ENCODE peak calls at places on chromosomes 2 and 18, in eight cellular contexts. H, C, U, Y, I, G, W and K are unnamed samples.

GRCh38 chr2:181241366-181241765 is 215.8 kb upstream of the ITGA4 start:
- DNase-seq in I (no peak), C (no peak), G (no peak), W (no peak), Y (no peak), H (no peak), U (no peak), K (no peak)

GRCh38 chr2:42878581-42878980 is 86.2 kb upstream of the HAAO start:
- DNase-seq in H (no peak), Y (peak), G (no peak), I (peak), W (no peak), U (no peak), C (no peak), K (peak)

GRCh38 chr2:177155631-177156030 is 57.0 kb upstream of the HNRNPA3 start:
- DNase-seq in H (no peak), G (no peak), C (no peak), U (no peak), W (no peak), I (no peak), Y (no peak), K (no peak)

GRCh38 chr2:106232633-106233032 is 38.5 kb upstream of the UXS1 start:
- DNase-seq in G (no peak), H (no peak), W (no peak), I (no peak), U (no peak), C (no peak), Y (no peak), K (no peak)

GRCh38 chr2:135485441-135485840 is 45.6 kb downstream of the ZRANB3 start:
- DNase-seq in G (no peak), W (no peak), U (no peak), Y (no peak), C (no peak), I (no peak), H (no peak), K (no peak)

GRCh38 chr2:50143822-50144575 is 887.9 kb downstream of the NRXN1 start:
- DNase-seq in W (peak), U (peak), C (peak), H (peak), I (peak), G (peak), Y (peak), K (no peak)

GRCh38 chr2:170525566-170525900 is 189.6 kb upstream of the SP5 start:
- DNase-seq in W (no peak), Y (peak), I (no peak), G (peak), H (peak), C (peak), U (peak), K (peak)

GRCh38 chr2:37589298-37589697 is 82.1 kb downstream of the CDC42EP3 start:
- DNase-seq in C (no peak), H (no peak), Y (peak), W (no peak), I (peak), G (no peak), U (no peak), K (no peak)

GRCh38 chr18:27004056-27004829 is 138.7 kb upstream of the AQP4 start:
- DNase-seq in Y (no peak), G (no peak), W (peak), C (no peak), U (no peak), H (peak), I (no peak), K (no peak)

GRCh38 chr2:43323810-43324588 is 97.6 kb upstream of the ZFP36L2 start:
- DNase-seq in I (no peak), C (no peak), G (no peak), U (peak), Y (no peak), W (no peak), H (no peak), K (no peak)

GRCh38 chr2:41916177-41916576 is 131.6 kb upstream of the PKDCC start:
- DNase-seq in G (no peak), U (no peak), I (no peak), Y (no peak), C (no peak), W (no peak), H (no peak), K (no peak)

GRCh38 chr2:197273485-197273884 is 37.1 kb downstream of the ANKRD44 start:
- DNase-seq in I (no peak), G (no peak), U (no peak), Y (no peak), H (no peak), W (no peak), C (no peak), K (no peak)

GRCh38 chr2:60461421-60462108 is 91.9 kb downstream of the BCL11A start:
- DNase-seq in H (no peak), G (no peak), W (no peak), C (no peak), Y (no peak), I (no peak), U (no peak), K (no peak)

GRCh38 chr2:190404487-190404886 is 3.7 kb upstream of the MFSD6 start:
- DNase-seq in U (no peak), C (peak), H (peak), W (no peak), Y (peak), I (no peak), G (peak), K (no peak)

GRCh38 chr2:28754321-28754720 is 2.7 kb downstream of the PPP1CB start:
- DNase-seq in G (no peak), Y (peak), W (peak), C (no peak), I (no peak), H (peak), U (no peak), K (no peak)

GRCh38 chr2:124165698-124166097 is 140.6 kb downstream of the CNTNAP5 start:
- DNase-seq in C (no peak), U (no peak), H (no peak), Y (no peak), I (no peak), G (no peak), W (peak), K (no peak)

GRCh38 chr2:9380702-9381628 is 42.4 kb downstream of the ITGB1BP1 start:
- DNase-seq in I (no peak), W (no peak), C (peak), G (peak), U (peak), H (peak), Y (peak), K (no peak)

GRCh38 chr2:239009001-239009961 is 161.4 kb downstream of the TWIST2 start:
- DNase-seq in Y (no peak), C (no peak), I (no peak), H (no peak), W (no peak), G (peak), U (no peak), K (no peak)

GRCh38 chr2:26564121-26564520 is 77.0 kb downstream of the CIB4 start:
- DNase-seq in H (no peak), W (no peak), I (no peak), G (peak), U (no peak), Y (no peak), C (no peak), K (no peak)

GRCh38 chr2:141641462-141641861 is 489.4 kb downstream of the LRP1B start:
- DNase-seq in I (no peak), Y (peak), H (peak), W (no peak), G (no peak), U (no peak), C (peak), K (no peak)

GRCh38 chr2:126784045-126784444 is 114.6 kb upstream of the TEX51 start:
- DNase-seq in H (no peak), W (no peak), I (no peak), U (no peak), G (no peak), C (no peak), Y (no peak), K (no peak)

GRCh38 chr18:32470136-32470712 is 458 bp downstream of the GAREM1 start:
- DNase-seq in G (peak), I (peak), C (no peak), W (peak), U (no peak), H (peak), Y (no peak), K (no peak)

GRCh38 chr18:33987206-33987605 is 237.5 kb downstream of the NOL4 start:
- DNase-seq in H (no peak), Y (no peak), I (no peak), U (no peak), C (no peak), W (peak), G (no peak), K (no peak)

GRCh38 chr2:157056200-157056676 is 201.3 kb upstream of the GALNT5 start:
- DNase-seq in G (no peak), H (peak), I (no peak), W (no peak), U (peak), C (no peak), Y (peak), K (no peak)

GRCh38 chr2:109482371-109482841 is 131.4 kb downstream of the SEPTIN10 start:
- DNase-seq in C (no peak), W (no peak), I (no peak), H (peak), Y (no peak), U (no peak), G (no peak), K (no peak)

GRCh38 chr2:105381119-105381668 is 17.7 kb downstream of the FHL2 start:
- DNase-seq in Y (no peak), U (no peak), C (no peak), W (no peak), G (no peak), H (no peak), I (no peak), K (no peak)

GRCh38 chr2:29113891-29114321 is 1.3 kb upstream of the CLIP4 start:
- DNase-seq in C (peak), W (no peak), Y (peak), U (peak), I (peak), H (peak), G (no peak), K (no peak)

GRCh38 chr2:190860985-190861721 is 19.5 kb upstream of the GLS start:
- DNase-seq in G (peak), H (peak), W (peak), U (no peak), Y (peak), I (no peak), C (no peak), K (no peak)

GRCh38 chr2:47069628-47070154 is 85.4 kb downstream of the STPG4 start:
- DNase-seq in G (peak), Y (peak), H (peak), I (no peak), W (peak), C (peak), U (no peak), K (no peak)

GRCh38 chr2:69291004-69291650 is 95.9 kb downstream of the GFPT1 start:
- DNase-seq in G (no peak), W (no peak), C (no peak), Y (no peak), I (no peak), U (peak), H (peak), K (no peak)

GRCh38 chr2:196163285-196163684 is 8.1 kb downstream of the STK17B start:
- DNase-seq in H (no peak), U (no peak), G (no peak), C (no peak), Y (no peak), I (no peak), W (no peak), K (no peak)
- TF ChIP-seq CTCF in H (no peak), U (no peak), G (peak), C (no peak), Y (no peak), I (no peak), W (no peak), K (no peak)

DNA sequence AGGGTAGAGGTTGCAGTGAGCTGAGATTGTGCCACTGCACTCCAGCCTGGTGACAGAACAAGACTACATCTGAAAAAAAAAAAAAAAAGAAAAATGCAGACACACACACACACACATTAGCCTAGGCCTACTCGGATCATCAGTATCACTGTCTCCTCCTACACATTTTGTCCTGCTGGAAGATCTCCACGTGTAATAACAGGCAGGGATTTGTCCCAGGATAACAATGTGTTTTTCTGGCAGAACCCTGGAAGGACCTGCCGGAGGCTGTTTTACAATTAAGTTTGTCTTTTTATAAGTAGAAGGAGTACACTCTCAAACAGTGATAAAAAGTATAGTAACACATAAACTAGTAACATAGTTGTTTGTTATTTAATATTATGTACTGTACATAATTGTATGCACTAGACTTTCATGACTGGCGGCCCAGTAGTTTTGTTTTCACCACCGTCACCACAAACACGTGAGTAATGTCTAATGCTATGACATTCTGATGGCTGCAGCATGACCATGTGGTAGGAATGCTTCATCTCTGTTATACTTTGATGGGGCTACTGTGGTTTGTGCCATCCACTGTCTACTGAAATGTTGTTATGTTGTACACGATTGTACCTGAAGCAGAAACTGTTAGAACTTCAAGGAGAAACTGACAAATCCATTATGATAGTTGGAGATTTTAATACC is 130.6 kb downstream of the ATP9B start:
- DNase-seq in I (no peak), Y (peak), W (no peak), C (peak), G (no peak), U (no peak), H (peak), K (no peak)
- TF ChIP-seq CTCF in I (no peak), Y (peak), W (no peak), C (peak), G (no peak), U (no peak), H (no peak), K (no peak)

GRCh38 chr2:111705711-111706323 is 178.2 kb downstream of the ANAPC1 start:
- DNase-seq in G (peak), W (peak), Y (peak), U (no peak), C (peak), H (peak), I (peak), K (no peak)

GRCh38 chr2:111707700-111708099 is 176.3 kb downstream of the ANAPC1 start:
- DNase-seq in U (no peak), G (peak), Y (no peak), I (no peak), C (no peak), W (no peak), H (no peak), K (no peak)

GRCh38 chr2:111705206-111705605 is 178.8 kb downstream of the ANAPC1 start:
- DNase-seq in C (no peak), I (no peak), U (no peak), Y (no peak), W (peak), G (peak), H (no peak), K (no peak)

GRCh38 chr2:111708478-111708877 is 175.5 kb downstream of the ANAPC1 start:
- DNase-seq in Y (no peak), G (no peak), U (no peak), C (no peak), H (no peak), I (no peak), W (no peak), K (no peak)

DNA sequence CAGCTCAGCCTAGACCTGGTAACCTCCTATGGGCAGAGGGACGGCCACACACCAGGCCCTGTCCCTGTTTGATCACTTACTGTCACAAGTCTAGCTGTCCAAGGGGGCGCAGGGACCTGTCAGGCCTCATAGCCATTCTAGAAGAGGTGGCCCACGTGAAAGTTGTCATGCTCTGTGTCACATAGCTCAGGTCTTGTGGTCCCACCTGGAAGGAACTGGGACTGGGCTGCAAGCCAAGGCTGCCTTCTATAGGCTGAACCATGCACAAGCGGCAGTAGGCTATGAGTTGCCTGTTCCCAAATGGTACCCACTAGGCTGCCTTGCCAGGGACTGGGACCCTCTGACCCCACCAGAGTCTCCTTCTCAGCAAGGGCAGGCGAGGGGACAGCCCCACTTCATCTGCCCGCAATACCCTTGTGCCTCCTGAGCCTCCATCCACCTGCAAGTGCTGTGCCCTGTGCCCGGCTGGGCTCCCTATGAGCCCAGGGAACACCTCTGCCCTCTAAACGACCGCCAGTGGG is 177.5 kb downstream of the ANAPC1 start:
- DNase-seq in W (no peak), U (no peak), I (no peak), C (no peak), G (peak), Y (no peak), H (no peak), K (no peak)
- TF ChIP-seq CTCF in W (no peak), U (no peak), I (no peak), C (no peak), G (no peak), Y (no peak), H (no peak), K (no peak)

GRCh38 chr18:9335255-9336045 is 877 bp downstream of the TWSG1 start:
- DNase-seq in H (peak), G (no peak), I (no peak), Y (no peak), W (peak), U (no peak), C (no peak), K (no peak)

GRCh38 chr18:9336827-9337226 is 2.3 kb downstream of the TWSG1 start:
- DNase-seq in G (no peak), H (no peak), U (no peak), C (no peak), W (no peak), I (no peak), Y (no peak), K (no peak)

GRCh38 chr18:9337875-9338274 is 3.3 kb downstream of the TWSG1 start:
- DNase-seq in H (peak), U (no peak), W (no peak), G (no peak), C (no peak), Y (peak), I (peak), K (no peak)

GRCh38 chr18:9333441-9334350 is 877 bp upstream of the TWSG1 start:
- DNase-seq in U (no peak), C (no peak), G (peak), H (no peak), I (no peak), Y (no peak), W (peak), K (no peak)

GRCh38 chr18:9334351-9335254 is at the start of gene TWSG1:
- DNase-seq in U (peak), Y (peak), I (peak), H (peak), W (peak), G (peak), C (peak), K (peak)
- TF ChIP-seq CTCF in U (peak), Y (no peak), I (peak), H (peak), W (peak), G (peak), C (peak), K (no peak)